ENCODE peak calls at places on chromosomes 1 and 21, in nine cellular contexts. T, Y, Z, L, W, K, G, R and I are unnamed samples.

GRCh38 chr1:178451529-178451928 is 45.2 kb downstream of the CLEC20A start:
- DNase-seq in T (no peak), Y (no peak), Z (no peak), L (no peak), W (no peak), K (no peak), G (peak; percentile 80), R (no peak), I (no peak)

GRCh38 chr1:52665173-52666020 is 32.4 kb downstream of the SHISAL2A start:
- DNase-seq in T (no peak), Y (no peak), Z (no peak), L (no peak), W (no peak), K (no peak), G (no peak), R (no peak), I (no peak)

GRCh38 chr1:183550915-183551314 is 39.3 kb downstream of the NCF2 start:
- DNase-seq in T (no peak), Y (no peak), Z (no peak), L (no peak), W (no peak), K (no peak), G (no peak), R (no peak), I (no peak)

GRCh38 chr1:77888071-77888428 is 374 bp upstream of the NEXN start:
- DNase-seq in T (no peak), Y (no peak), Z (no peak), L (no peak), W (peak; percentile 67), K (no peak), G (peak; percentile 74), R (no peak), I (no peak)

GRCh38 chr21:41958886-41959563 is 5.2 kb upstream of the C2CD2 start:
- DNase-seq in T (no peak), Y (no peak), Z (no peak), L (no peak), W (no peak), K (peak; percentile 92), G (no peak), R (no peak), I (no peak)

GRCh38 chr1:179002552-179003345 is 22.9 kb upstream of the FAM20B start:
- DNase-seq in T (peak; percentile 39), Y (peak; percentile 83), Z (peak; percentile 52), L (peak; percentile 89), W (peak; percentile 74), K (peak; percentile 73), G (peak; percentile 52), R (peak; percentile 77), I (peak; percentile 72)

GRCh38 chr21:37787456-37787855 is 128.8 kb downstream of the KCNJ6 start:
- DNase-seq in T (no peak), Y (no peak), Z (no peak), L (no peak), W (no peak), K (no peak), G (peak; percentile 93), R (no peak), I (no peak)

GRCh38 chr1:231934797-231935196 is 308.2 kb downstream of the DISC1 start:
- DNase-seq in T (no peak), Y (no peak), Z (no peak), L (no peak), W (peak; percentile 62), K (no peak), G (peak; percentile 64), R (no peak), I (peak; percentile 28)

GRCh38 chr21:45893166-45894106 is 88.1 kb upstream of the COL6A1 start:
- DNase-seq in T (no peak), Y (no peak), Z (no peak), L (no peak), W (no peak), K (peak; percentile 37), G (no peak), R (no peak), I (no peak)

GRCh38 chr1:11661105-11661504 is 2.9 kb upstream of the FBXO6 start:
- DNase-seq in T (no peak), Y (no peak), Z (no peak), L (no peak), W (no peak), K (no peak), G (no peak), R (no peak), I (no peak)

GRCh38 chr21:38820471-38821239 is 14.9 kb downstream of the ETS2 start:
- DNase-seq in T (no peak), Y (no peak), Z (no peak), L (no peak), W (no peak), K (no peak), G (no peak), R (no peak), I (no peak)

GRCh38 chr1:182684128-182684828 is at the start of gene RGS8:
- DNase-seq in T (no peak), Y (no peak), Z (no peak), L (no peak), W (no peak), K (peak; percentile 32), G (no peak), R (no peak), I (no peak)

GRCh38 chr1:22815421-22816062 is 104.9 kb downstream of the EPHB2 start:
- DNase-seq in T (no peak), Y (no peak), Z (no peak), L (no peak), W (no peak), K (no peak), G (no peak), R (peak; percentile 36), I (peak; percentile 86)

GRCh38 chr21:29376556-29376955 is 77.8 kb downstream of the BACH1 start:
- DNase-seq in T (peak; percentile 55), Y (no peak), Z (peak; percentile 28), L (no peak), W (peak; percentile 9), K (no peak), G (no peak), R (no peak), I (peak; percentile 54)

GRCh38 chr1:54299037-54299436 is 99.1 kb downstream of the MRPL37 start:
- DNase-seq in T (no peak), Y (no peak), Z (no peak), L (no peak), W (peak; percentile 37), K (peak; percentile 52), G (no peak), R (peak; percentile 40), I (no peak)
- H3K4me1 ChIP-seq in T (peaks cover 39% of the 10 kb centered on the region), Y (peaks cover 70% of the 10 kb centered on the region), Z (peaks cover 84% of the 10 kb centered on the region), L (peaks cover 69% of the 10 kb centered on the region), W (peaks cover 49% of the 10 kb centered on the region), K (peaks cover 55% of the 10 kb centered on the region), G (peaks cover 34% of the 10 kb centered on the region), R (peaks cover 86% of the 10 kb centered on the region), I (peaks cover 32% of the 10 kb centered on the region)

GRCh38 chr1:29711582-29712274 is 475.4 kb downstream of the PTPRU start:
- DNase-seq in T (no peak), Y (no peak), Z (no peak), L (no peak), W (no peak), K (no peak), G (peak; percentile 78), R (no peak), I (no peak)

GRCh38 chr1:29709711-29710169 is 473.4 kb downstream of the PTPRU start:
- DNase-seq in T (no peak), Y (no peak), Z (no peak), L (no peak), W (no peak), K (no peak), G (peak; percentile 79), R (no peak), I (no peak)

GRCh38 chr1:29712801-29713200 is 476.5 kb downstream of the PTPRU start:
- DNase-seq in T (no peak), Y (no peak), Z (no peak), L (no peak), W (no peak), K (no peak), G (no peak), R (no peak), I (no peak)

GRCh38 chr1:29713857-29714256 is 477.5 kb downstream of the PTPRU start:
- DNase-seq in T (no peak), Y (no peak), Z (no peak), L (no peak), W (no peak), K (no peak), G (peak; percentile 10), R (no peak), I (no peak)

GRCh38 chr1:29712275-29712633 is 475.9 kb downstream of the PTPRU start:
- DNase-seq in T (no peak), Y (no peak), Z (no peak), L (no peak), W (no peak), K (no peak), G (no peak), R (no peak), I (no peak)
- H3K4me1 ChIP-seq in T (no peaks in the 10 kb centered on the region), Y (peaks cover 6% of the 10 kb centered on the region), Z (no peaks in the 10 kb centered on the region), L (no peaks in the 10 kb centered on the region), W (peaks cover 10% of the 10 kb centered on the region), K (peaks cover 15% of the 10 kb centered on the region), G (peaks cover 22% of the 10 kb centered on the region), R (no peaks in the 10 kb centered on the region), I (no peaks in the 10 kb centered on the region)

GRCh38 chr1:33633019-33633801 is 160.8 kb downstream of the ZSCAN20 start:
- DNase-seq in T (peak; percentile 76), Y (peak; percentile 90), Z (peak; percentile 72), L (peak; percentile 81), W (peak; percentile 90), K (peak; percentile 93), G (peak; percentile 76), R (peak; percentile 87), I (peak; percentile 91)

GRCh38 chr1:33636209-33636608 is 163.8 kb downstream of the ZSCAN20 start:
- DNase-seq in T (no peak), Y (no peak), Z (no peak), L (no peak), W (no peak), K (no peak), G (no peak), R (no peak), I (peak; percentile 32)

GRCh38 chr1:33634806-33635205 is 162.4 kb downstream of the ZSCAN20 start:
- DNase-seq in T (no peak), Y (no peak), Z (no peak), L (no peak), W (peak; percentile 19), K (peak; percentile 24), G (peak; percentile 7), R (peak; percentile 20), I (no peak)

GRCh38 chr1:33635336-33636012 is 163.0 kb downstream of the ZSCAN20 start:
- DNase-seq in T (no peak), Y (no peak), Z (no peak), L (no peak), W (no peak), K (no peak), G (no peak), R (no peak), I (no peak)

DNA sequence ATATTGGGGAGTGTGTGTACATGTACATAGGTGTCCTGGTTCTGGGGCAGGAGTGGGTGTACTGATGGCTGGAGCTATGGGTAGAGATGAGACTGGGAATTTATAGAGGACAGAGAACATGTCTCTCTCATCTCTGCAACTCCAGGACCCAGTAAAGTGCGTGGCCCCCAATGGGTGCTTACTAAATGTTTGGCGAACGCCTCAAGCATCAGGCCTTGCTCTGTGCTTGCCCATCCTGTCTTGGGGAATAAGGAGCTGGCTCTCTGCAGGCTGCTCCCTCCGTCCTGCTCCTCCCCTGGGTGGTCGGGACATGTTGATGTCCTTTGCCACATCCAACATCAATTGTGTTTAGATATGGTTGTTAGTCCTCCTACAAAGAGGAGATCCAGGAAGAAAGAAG is 161.7 kb downstream of the ZSCAN20 start:
- DNase-seq in T (no peak), Y (no peak), Z (no peak), L (no peak), W (no peak), K (no peak), G (no peak), R (no peak), I (no peak)
- H3K4me1 ChIP-seq in T (no peaks in the 10 kb centered on the region), Y (peaks cover 10% of the 10 kb centered on the region), Z (no peaks in the 10 kb centered on the region), L (no peaks in the 10 kb centered on the region), W (no peaks in the 10 kb centered on the region), K (no peaks in the 10 kb centered on the region), G (no peaks in the 10 kb centered on the region), R (peaks cover 4% of the 10 kb centered on the region), I (no peaks in the 10 kb centered on the region)

GRCh38 chr1:10513199-10513598 is 38.4 kb downstream of the PEX14 start:
- DNase-seq in T (no peak), Y (no peak), Z (no peak), L (no peak), W (no peak), K (no peak), G (no peak), R (no peak), I (no peak)
- H3K4me1 ChIP-seq in T (peaks cover 91% of the 10 kb centered on the region), Y (peaks cover 42% of the 10 kb centered on the region), Z (peaks cover 77% of the 10 kb centered on the region), L (peaks cover 6% of the 10 kb centered on the region), W (peaks cover 43% of the 10 kb centered on the region), K (peaks cover 52% of the 10 kb centered on the region), G (peaks cover 28% of the 10 kb centered on the region), R (peaks cover 66% of the 10 kb centered on the region), I (peaks cover 14% of the 10 kb centered on the region)